ENCODE peak calls at places on chromosomes 4 and X, in ten cellular contexts. V is upper lobe of right lung; W is neuronal stem cell; D is BJ; R is CD8-positive, alpha-beta memory T cell; Q is GM23248; H is fibroblast of the aortic adventitia; P is cardiac muscle cell; X is adrenal gland; A is AG10803. C is an unnamed sample.

GRCh38 chrX:129959493-129959832 is 23.0 kb upstream of the BCORL1 start:
- DNase-seq in H (no peak), R (no peak), P (peak), Q (peak), D (no peak), A (no peak), W (no peak), V (no peak), X (no peak), C (no peak)

GRCh38 chr4:3641501-3641900 is 109.3 kb upstream of the LRPAP1 start:
- DNase-seq in P (no peak), D (no peak), V (no peak), H (no peak), X (no peak), Q (no peak), R (no peak), W (no peak), A (no peak), C (no peak)

GRCh38 chrX:153511784-153512500 is 5.5 kb upstream of the ATP2B3 start:
- DNase-seq in D (no peak), Q (no peak), W (no peak), A (no peak), H (peak), P (no peak), X (no peak), R (no peak), V (no peak), C (no peak)

GRCh38 chr4:3703677-3704521 is 62.3 kb upstream of the ADRA2C start:
- DNase-seq in Q (no peak), X (no peak), D (no peak), V (peak), P (no peak), H (no peak), R (no peak), W (no peak), A (no peak), C (no peak)

GRCh38 chrX:80879916-80880315 is 70.2 kb upstream of the BRWD3 start:
- DNase-seq in H (peak), X (no peak), W (no peak), Q (peak), P (no peak), R (no peak), D (no peak), V (no peak), A (peak), C (no peak)

GRCh38 chr4:175457956-175458355 is 354.1 kb downstream of the GPM6A start:
- DNase-seq in Q (no peak), H (no peak), V (no peak), R (no peak), A (no peak), X (no peak), D (no peak), W (no peak), P (no peak), C (no peak)

GRCh38 chrX:48574270-48575266 is at the start of gene RBM3:
- DNase-seq in R (peak), V (peak), Q (peak), X (peak), W (peak), P (peak), H (peak), D (peak), A (peak), C (peak)

GRCh38 chrX:118218079-118218478 is 101.5 kb upstream of the KLHL13 start:
- DNase-seq in A (no peak), P (no peak), X (no peak), R (no peak), D (no peak), H (no peak), Q (no peak), W (no peak), V (no peak), C (no peak)

GRCh38 chrX:129754266-129755024 is 15.7 kb downstream of the XPNPEP2 start:
- DNase-seq in X (no peak), P (no peak), D (no peak), R (no peak), W (peak), V (no peak), H (no peak), Q (no peak), A (no peak), C (no peak)

GRCh38 chr4:40626183-40626990 is 3.3 kb downstream of the RBM47 start:
- DNase-seq in V (no peak), W (no peak), Q (peak), H (no peak), R (no peak), X (peak), A (no peak), P (peak), D (no peak), C (no peak)

DNA sequence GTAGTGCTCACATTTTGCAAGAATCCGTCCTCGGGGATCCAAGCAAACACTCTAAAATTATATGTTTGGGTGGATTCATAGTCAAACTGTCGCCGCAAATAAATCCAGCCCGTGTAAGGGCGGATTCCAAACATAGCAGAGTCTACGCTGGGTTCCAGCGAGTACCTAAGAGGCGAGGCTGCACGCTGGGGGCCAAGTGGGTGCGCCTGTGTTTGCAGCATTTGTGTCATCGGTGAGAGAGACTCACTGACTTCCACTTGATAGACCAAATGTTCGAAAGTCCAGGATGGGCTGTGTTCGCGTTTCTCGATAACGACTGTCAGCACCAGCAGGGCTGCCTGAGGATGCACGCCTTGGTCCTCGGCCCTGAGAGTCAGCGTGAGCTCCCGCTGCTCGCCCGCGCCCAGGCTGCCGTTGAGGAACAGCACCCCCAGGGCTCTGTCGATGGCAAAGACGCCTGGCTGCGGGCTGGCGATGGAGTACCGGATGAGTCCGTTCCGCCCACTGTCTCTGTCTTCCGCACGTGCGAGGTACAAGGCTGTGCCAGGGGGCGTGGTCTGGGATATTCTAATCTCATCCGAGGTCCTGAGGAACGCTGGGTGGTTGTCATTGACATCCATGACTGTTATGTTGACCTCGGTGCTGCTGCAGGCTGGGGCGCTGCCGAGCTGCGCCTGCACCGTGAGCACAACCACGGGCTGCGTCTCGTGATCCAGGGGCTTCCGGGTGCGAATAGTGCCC is 158.7 kb downstream of the DCHS2 start:
- DNase-seq in A (no peak), D (no peak), P (peak), X (peak), W (no peak), V (no peak), R (no peak), Q (no peak), H (no peak), C (no peak)
- H3K4me3 ChIP-seq in A (no peak), D (no peak), P (peak), X (no peak), W (peak), V (peak), R (peak), Q (no peak), H (no peak), C (peak)

DNA sequence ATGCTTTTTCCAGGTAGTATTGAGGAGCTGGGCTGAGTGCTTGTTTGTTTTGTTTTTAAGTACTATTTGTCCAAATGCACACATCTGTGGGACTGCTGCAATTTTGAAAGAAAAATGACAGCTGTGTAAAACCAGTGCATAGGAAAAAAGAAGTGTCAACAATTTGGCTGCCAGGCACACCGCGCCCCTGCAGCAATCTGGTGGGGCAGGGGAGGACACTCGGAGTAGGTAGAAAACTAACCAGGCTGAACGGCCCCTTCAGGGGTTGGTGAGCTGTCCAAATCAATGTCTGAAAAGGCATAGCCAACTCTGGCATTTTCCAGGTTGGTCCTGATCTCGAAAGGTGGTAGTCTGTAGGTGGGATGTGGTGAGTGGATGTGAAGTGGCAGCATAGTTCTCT is 1.1 kb downstream of the LDOC1 start:
- DNase-seq in P (no peak), Q (no peak), W (no peak), H (no peak), V (no peak), D (no peak), R (no peak), A (no peak), X (no peak), C (no peak)
- H3K4me3 ChIP-seq in P (no peak), Q (no peak), W (peak), H (peak), V (peak), D (peak), R (no peak), A (peak), X (no peak), C (peak)

DNA sequence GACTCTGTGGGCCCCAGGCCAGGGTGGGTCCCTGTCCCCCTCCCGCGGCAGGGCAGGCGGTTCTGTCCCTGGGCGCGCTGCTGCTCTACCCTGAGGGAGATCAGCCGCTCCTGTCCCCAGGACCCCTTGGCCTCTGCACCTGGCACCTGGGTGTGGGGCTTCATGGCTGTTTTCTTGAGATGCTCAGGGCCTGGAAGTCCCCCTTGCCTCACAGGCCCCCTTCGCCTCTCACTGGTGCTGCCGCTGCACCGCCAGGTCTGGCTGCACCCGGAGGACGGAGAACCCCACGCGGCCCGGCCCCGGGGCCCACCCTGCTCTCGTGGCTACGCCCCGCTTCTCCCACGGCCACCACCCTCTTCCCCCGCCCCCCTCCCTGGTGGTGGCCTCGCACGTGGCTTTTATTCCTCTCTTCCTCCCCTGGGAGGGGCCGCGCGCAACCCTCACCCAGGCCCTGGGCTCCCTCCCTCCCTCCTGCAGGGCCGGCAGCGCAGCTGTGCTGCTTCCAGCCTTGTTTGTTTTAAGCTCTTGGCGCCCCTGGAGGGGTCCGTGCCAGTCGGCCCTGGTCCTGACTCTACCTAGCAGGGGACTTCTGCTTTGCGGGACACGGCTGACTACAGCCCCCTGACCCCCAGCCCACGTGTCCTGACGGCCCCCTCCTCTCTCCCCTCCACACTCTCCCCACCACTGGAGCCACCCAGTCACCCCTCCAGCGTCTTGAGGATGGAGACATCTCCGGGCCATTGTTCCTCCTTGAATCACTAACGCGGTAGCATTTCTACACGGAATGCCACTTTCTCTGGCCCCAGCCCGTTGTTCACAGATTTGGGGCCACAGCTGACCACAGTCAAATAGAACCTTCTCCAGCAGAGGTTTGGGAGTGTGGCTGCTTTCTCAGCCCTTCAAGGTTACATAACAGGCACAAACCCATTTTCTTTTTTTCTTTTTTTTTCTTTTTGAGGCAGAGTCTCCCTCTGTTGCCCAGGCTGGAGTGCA is 20.6 kb upstream of the CLDN24 start:
- DNase-seq in Q (peak), R (no peak), P (peak), X (no peak), A (peak), W (no peak), H (no peak), D (no peak), V (peak), C (no peak)
- H3K4me3 ChIP-seq in Q (no peak), R (no peak), P (no peak), X (no peak), A (no peak), W (no peak), H (no peak), D (no peak), V (no peak), C (no peak)

DNA sequence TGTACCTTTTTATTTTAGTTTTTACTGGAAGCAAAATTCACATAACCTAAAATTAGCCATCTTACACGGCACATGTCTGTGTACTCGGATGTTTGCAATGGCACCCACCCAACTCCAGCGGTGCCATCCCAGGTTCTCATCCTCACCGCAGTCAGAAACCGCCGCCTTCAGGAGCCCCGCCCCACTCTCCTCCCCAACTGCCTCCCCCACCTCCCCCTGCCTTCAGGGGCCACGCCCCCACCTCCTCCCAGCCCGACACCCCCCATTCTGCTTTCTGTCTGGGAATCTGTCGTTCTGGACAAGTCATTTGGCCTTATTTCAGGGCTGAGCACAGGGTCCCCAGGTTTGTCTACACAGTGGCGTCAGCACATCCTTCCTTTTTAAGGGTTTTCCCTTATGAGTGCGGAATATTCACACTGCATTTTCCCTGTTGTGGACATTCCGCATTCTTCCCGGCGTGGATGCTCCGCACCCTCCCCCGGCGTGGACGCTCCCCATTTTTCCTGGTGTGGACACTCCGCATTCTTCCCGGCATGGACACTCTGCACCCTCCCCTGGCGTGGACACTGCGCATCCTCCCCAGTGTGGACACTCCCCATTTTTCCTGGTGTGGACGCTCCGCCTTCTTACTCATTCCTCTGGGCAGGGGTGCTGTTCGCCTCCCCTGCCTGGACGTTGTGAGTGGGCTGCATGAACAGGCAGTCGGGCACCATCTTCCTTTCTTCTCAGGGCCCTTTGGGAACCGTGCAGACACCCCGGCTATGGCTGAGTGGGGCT is 135.4 kb upstream of the NKX1-1 start:
- DNase-seq in P (no peak), R (no peak), X (no peak), A (no peak), W (no peak), Q (no peak), V (no peak), D (no peak), H (no peak), C (no peak)
- H3K4me3 ChIP-seq in P (no peak), R (no peak), X (no peak), A (no peak), W (no peak), Q (no peak), V (no peak), D (no peak), H (no peak), C (no peak)

GRCh38 chr4:56389558-56389957 is 2.3 kb upstream of the AASDH start:
- DNase-seq in D (no peak), W (no peak), A (no peak), P (no peak), X (no peak), H (no peak), Q (no peak), V (no peak), R (no peak), C (no peak)

GRCh38 chr4:56387023-56388001 is at the start of gene AASDH:
- DNase-seq in P (peak), H (peak), Q (peak), D (peak), R (peak), V (peak), X (peak), A (peak), W (peak), C (peak)

GRCh38 chr4:56388311-56388710 is 1.0 kb upstream of the AASDH start:
- DNase-seq in P (no peak), W (no peak), V (no peak), H (peak), D (no peak), X (no peak), R (no peak), A (no peak), Q (peak), C (no peak)

GRCh38 chr4:56391270-56391669 is 4.0 kb upstream of the AASDH start:
- DNase-seq in H (no peak), A (no peak), X (no peak), Q (no peak), V (no peak), R (no peak), P (no peak), W (no peak), D (no peak), C (no peak)

GRCh38 chr4:56386091-56386490 is 1.2 kb downstream of the AASDH start:
- DNase-seq in D (no peak), A (no peak), V (no peak), H (no peak), R (no peak), W (no peak), X (no peak), Q (no peak), P (no peak), C (no peak)
- H3K4me3 ChIP-seq in D (peak), A (peak), V (peak), H (peak), R (no peak), W (no peak), X (no peak), Q (peak), P (no peak), C (peak)

GRCh38 chrX:9341305-9342201 is 123.3 kb upstream of the TBL1X start:
- DNase-seq in R (peak), H (peak), P (peak), V (peak), Q (peak), W (peak), A (peak), D (no peak), X (peak), C (no peak)
- H3K4me3 ChIP-seq in R (peak), H (no peak), P (no peak), V (peak), Q (peak), W (no peak), A (peak), D (peak), X (no peak), C (peak)

GRCh38 chr4:76624271-76624681 is 189.2 kb downstream of the SHROOM3 start:
- DNase-seq in Q (peak), P (peak), D (peak), R (no peak), A (peak), X (peak), W (peak), H (peak), V (no peak), C (peak)
- H3K4me3 ChIP-seq in Q (peak), P (no peak), D (peak), R (no peak), A (peak), X (no peak), W (no peak), H (peak), V (no peak), C (no peak)